ENCODE peak calls at places on chromosomes 1 and 21, in four cellular contexts. A is prostate gland, G is GM18507, T is lung microvascular endothelial cell. D is an unnamed sample.
A peak's percentile ranks its signal among the peaks of the same experiment; 100 is the strongest.

GRCh38 chr21:33127154-33127893 is 57.4 kb downstream of the OLIG1 start:
- DNase-seq in A (peak; percentile 64), G (peak; percentile 37), T (peak; percentile 70), D (peak; percentile 60)

GRCh38 chr21:41374867-41375533 is 13.2 kb downstream of the MX2 start:
- DNase-seq in A (no peak), G (no peak), T (no peak), D (no peak)

GRCh38 chr1:92500552-92500951 is 13.8 kb upstream of the GFI1 start:
- DNase-seq in A (no peak), G (no peak), T (no peak), D (no peak)

GRCh38 chr1:41353744-41354143 is 7.5 kb upstream of the FOXO6 start:
- DNase-seq in A (no peak), G (peak; percentile 61), T (no peak), D (no peak)

GRCh38 chr1:173005196-173005864 is 45.4 kb downstream of the TNFSF18 start:
- DNase-seq in A (no peak), G (no peak), T (no peak), D (no peak)

GRCh38 chr21:42006765-42007164 is 3.4 kb downstream of the ZBTB21 start:
- DNase-seq in A (no peak), G (no peak), T (no peak), D (no peak)

GRCh38 chr1:203075249-203076030 is 10.4 kb downstream of the MYOG start:
- DNase-seq in A (no peak), G (no peak), T (no peak), D (no peak)

GRCh38 chr1:160500321-160500990 is 22.6 kb downstream of the SLAMF6 start:
- DNase-seq in A (no peak), G (no peak), T (no peak), D (no peak)

GRCh38 chr1:115134850-115135484 is 45.7 kb upstream of the TSPAN2 start:
- DNase-seq in A (no peak), G (no peak), T (peak; percentile 51), D (no peak)

GRCh38 chr1:29478046-29478791 is 241.9 kb downstream of the PTPRU start:
- DNase-seq in A (no peak), G (no peak), T (no peak), D (no peak)